ENCODE peak calls at places on chromosomes 1 and 21, in nine cellular contexts. G, M, S, O, C, Q, Y, H and I are unnamed samples.

GRCh38 chr1:94729287-94729686 is 90.9 kb upstream of the SLC44A3 start:
- DNase-seq in G (peak; percentile 92), M (no peak), S (no peak), O (no peak), C (peak; percentile 71), Q (no peak), Y (no peak), H (no peak), I (no peak)

GRCh38 chr1:64757213-64757612 is 12.3 kb downstream of the RAVER2 start:
- DNase-seq in G (no peak), M (no peak), S (no peak), O (peak; percentile 36), C (no peak), Q (no peak), Y (no peak), H (no peak), I (no peak)

GRCh38 chr1:203408485-203409229 is 57.7 kb upstream of the FMOD start:
- DNase-seq in G (peak; percentile 82), M (peak; percentile 78), S (peak; percentile 52), O (peak; percentile 15), C (peak; percentile 67), Q (peak; percentile 76), Y (peak; percentile 75), H (peak; percentile 30), I (peak; percentile 98)

GRCh38 chr1:225891229-225891972 is 2.5 kb upstream of the LEFTY1 start:
- DNase-seq in G (no peak), M (no peak), S (no peak), O (peak; percentile 86), C (no peak), Q (no peak), Y (peak; percentile 67), H (peak; percentile 87), I (no peak)

GRCh38 chr1:62247391-62248168 is 52.9 kb downstream of the L1TD1 start:
- DNase-seq in G (no peak), M (no peak), S (peak; percentile 57), O (no peak), C (no peak), Q (no peak), Y (no peak), H (no peak), I (no peak)

GRCh38 chr1:119686661-119687060 is 25.1 kb upstream of the PHGDH start:
- DNase-seq in G (no peak), M (no peak), S (no peak), O (peak; percentile 23), C (no peak), Q (no peak), Y (no peak), H (peak; percentile 88), I (no peak)

GRCh38 chr21:9774347-9774746 is 747.0 kb upstream of the TPTE start:
- DNase-seq in G (no peak), M (no peak), S (no peak), O (no peak), C (no peak), Q (no peak), Y (no peak), H (no peak), I (no peak)

GRCh38 chr1:21913763-21914162 is 23.3 kb downstream of the HSPG2 start:
- DNase-seq in G (no peak), M (no peak), S (no peak), O (no peak), C (peak; percentile 62), Q (no peak), Y (no peak), H (no peak), I (no peak)

GRCh38 chr1:15886613-15887167 is 39.2 kb downstream of the SPEN start:
- DNase-seq in G (no peak), M (no peak), S (no peak), O (no peak), C (no peak), Q (no peak), Y (no peak), H (no peak), I (no peak)

GRCh38 chr1:15885269-15885668 is 37.8 kb downstream of the SPEN start:
- DNase-seq in G (no peak), M (no peak), S (no peak), O (no peak), C (no peak), Q (no peak), Y (no peak), H (no peak), I (no peak)

GRCh38 chr1:15883326-15883725 is 35.8 kb downstream of the SPEN start:
- DNase-seq in G (no peak), M (no peak), S (no peak), O (no peak), C (peak; percentile 5), Q (no peak), Y (no peak), H (no peak), I (no peak)

GRCh38 chr1:15884477-15884876 is 37.0 kb downstream of the SPEN start:
- DNase-seq in G (no peak), M (no peak), S (no peak), O (no peak), C (peak; percentile 38), Q (no peak), Y (no peak), H (no peak), I (no peak)

GRCh38 chr1:15885701-15886612 is 38.5 kb downstream of the SPEN start:
- DNase-seq in G (peak; percentile 86), M (peak; percentile 96), S (peak; percentile 95), O (peak; percentile 97), C (peak; percentile 97), Q (peak; percentile 99), Y (peak; percentile 97), H (peak; percentile 96), I (peak; percentile 100)
- TF ChIP-seq CTCF in G (peak; percentile 35), M (no peak), S (peak; percentile 20), O (no peak), C (no peak), Q (no peak), Y (no peak), H (no peak), I (no peak)

GRCh38 chr21:41138711-41139110 is 29.2 kb upstream of the BACE2 start:
- DNase-seq in G (no peak), M (no peak), S (no peak), O (no peak), C (no peak), Q (no peak), Y (no peak), H (no peak), I (peak; percentile 37)

GRCh38 chr21:41139275-41139674 is 28.7 kb upstream of the BACE2 start:
- DNase-seq in G (no peak), M (no peak), S (no peak), O (no peak), C (no peak), Q (no peak), Y (no peak), H (no peak), I (peak; percentile 61)

GRCh38 chr21:41137889-41138288 is 30.1 kb upstream of the BACE2 start:
- DNase-seq in G (no peak), M (no peak), S (no peak), O (no peak), C (no peak), Q (no peak), Y (no peak), H (peak; percentile 40), I (no peak)

GRCh38 chr21:41141031-41141457 is 26.9 kb upstream of the BACE2 start:
- DNase-seq in G (peak; percentile 20), M (no peak), S (no peak), O (peak; percentile 6), C (peak; percentile 40), Q (no peak), Y (no peak), H (peak; percentile 69), I (no peak)

DNA sequence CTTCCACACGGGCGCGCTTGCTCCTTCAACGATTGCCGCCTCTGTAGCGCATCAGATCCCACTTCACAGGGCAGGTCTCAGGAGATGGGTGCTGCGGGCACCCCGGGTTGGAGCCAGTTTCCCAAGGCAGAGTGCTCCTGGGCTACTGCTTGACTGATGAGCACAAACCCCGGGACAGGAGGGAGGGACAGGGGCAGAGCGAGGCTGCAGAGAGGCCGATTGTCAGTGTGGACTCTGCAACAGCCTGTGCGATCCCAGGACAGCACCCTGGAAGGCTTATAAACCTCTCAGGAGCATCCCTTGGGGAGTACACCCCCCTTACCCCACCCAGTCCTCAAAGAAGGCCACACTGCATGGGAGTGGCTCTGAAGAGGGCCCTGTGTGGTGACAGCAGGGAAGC is 28.0 kb upstream of the BACE2 start:
- DNase-seq in G (no peak), M (no peak), S (no peak), O (no peak), C (no peak), Q (no peak), Y (no peak), H (no peak), I (peak; percentile 67)
- H3K4me3 ChIP-seq in G (no peak overlapping the region), M (no peak overlapping the region), S (no peak overlapping the region), O (no peak overlapping the region), C (no peak overlapping the region), Q (no peak overlapping the region), Y (no peak overlapping the region), H (no peak overlapping the region), I (no peak overlapping the region)

GRCh38 chr1:92899780-92900179 is 61.5 kb downstream of the DIPK1A start:
- DNase-seq in G (no peak), M (no peak), S (no peak), O (no peak), C (no peak), Q (no peak), Y (no peak), H (no peak), I (no peak)

GRCh38 chr1:92902406-92902744 is 58.9 kb downstream of the DIPK1A start:
- DNase-seq in G (no peak), M (no peak), S (no peak), O (no peak), C (no peak), Q (no peak), Y (no peak), H (no peak), I (no peak)

GRCh38 chr1:92900539-92900938 is 60.7 kb downstream of the DIPK1A start:
- DNase-seq in G (no peak), M (no peak), S (no peak), O (no peak), C (no peak), Q (no peak), Y (no peak), H (no peak), I (no peak)

GRCh38 chr1:92903765-92904164 is 57.5 kb downstream of the DIPK1A start:
- DNase-seq in G (no peak), M (no peak), S (no peak), O (no peak), C (no peak), Q (no peak), Y (no peak), H (no peak), I (no peak)

DNA sequence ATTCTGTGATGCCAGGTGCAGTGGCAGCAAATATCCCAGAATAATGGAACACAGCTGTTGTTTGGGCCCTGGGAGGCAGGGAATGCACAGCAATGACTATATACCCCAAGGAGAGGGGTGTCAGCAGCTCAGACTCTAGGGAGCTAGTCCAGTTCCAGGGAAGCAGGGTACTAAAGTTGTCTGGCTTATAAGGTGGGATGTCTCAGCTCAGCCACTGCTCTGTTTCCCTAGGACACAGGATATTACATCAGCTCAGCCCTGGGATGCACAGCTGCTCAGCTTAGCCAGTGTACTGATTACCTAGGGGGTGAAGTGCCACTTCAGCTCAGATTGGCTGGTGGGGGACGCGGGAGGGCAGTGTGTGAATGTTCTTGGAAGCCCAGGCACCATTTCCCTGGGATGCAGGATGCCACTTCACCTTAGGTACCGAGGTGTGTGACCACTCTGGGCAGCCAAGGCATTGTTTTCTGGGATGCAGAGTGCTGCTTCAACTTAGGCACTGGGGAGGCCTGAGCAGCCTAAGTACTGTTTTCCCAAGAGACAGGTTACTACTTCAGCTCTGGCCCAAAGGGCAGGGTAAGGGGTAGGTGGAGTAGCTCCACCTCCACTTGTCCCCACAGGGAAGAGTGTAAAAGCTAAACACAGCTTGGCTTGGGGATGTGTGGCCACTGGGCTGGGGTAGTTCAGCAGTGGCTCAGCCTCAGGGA is 59.4 kb downstream of the DIPK1A start:
- DNase-seq in G (peak; percentile 46), M (no peak), S (no peak), O (no peak), C (no peak), Q (no peak), Y (no peak), H (no peak), I (no peak)
- TF ChIP-seq POLR2A in G (no peak), M (no peak), S (no peak), O (no peak), C (no peak), Q (no peak), Y (no peak), H (no peak), I (no peak)

DNA sequence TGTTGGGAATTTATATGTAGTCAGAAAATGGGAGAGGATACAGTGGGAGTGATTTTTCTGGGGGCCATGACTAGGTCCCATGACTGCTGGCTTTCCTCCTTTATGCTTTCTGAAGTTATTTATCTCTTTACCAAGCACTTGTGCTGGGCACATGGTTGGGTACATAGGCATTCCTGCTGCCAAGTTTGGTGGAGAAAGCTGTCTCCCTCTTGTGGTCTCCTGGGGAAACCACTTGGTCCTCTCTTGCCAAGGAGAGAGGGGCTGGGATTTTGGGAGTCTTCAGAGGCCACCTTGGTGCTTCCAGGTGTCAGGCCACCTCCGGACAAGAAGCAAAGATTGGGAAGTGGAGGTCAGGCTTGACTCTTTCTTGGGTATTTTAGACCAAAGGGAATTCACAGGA is 120.2 kb upstream of the KCNE2 start:
- DNase-seq in G (peak; percentile 11), M (no peak), S (no peak), O (peak; percentile 16), C (peak; percentile 31), Q (no peak), Y (peak; percentile 16), H (no peak), I (no peak)
- TF ChIP-seq CTCF in G (peak; percentile 47), M (no peak), S (no peak), O (peak; percentile 23), C (peak; percentile 53), Q (no peak), Y (peak; percentile 27), H (peak; percentile 33), I (no peak)